ENCODE peak calls at places on chromosomes 4 and X, in eight cellular contexts. L is esophagus squamous epithelium, P is lower leg skin, E is tibial nerve, S is AG09309, K is fibroblast of lung, N is heart left ventricle, A is PC-3. V is an unnamed sample.

GRCh38 chr4:6179362-6179761 is 21.0 kb downstream of the JAKMIP1 start:
- DNase-seq in L (no peak), P (no peak), E (no peak), S (no peak), K (no peak), N (no peak), A (no peak), V (no peak)

GRCh38 chr4:189436207-189436606 is 504.5 kb upstream of the FRG1 start:
- DNase-seq in L (no peak), P (no peak), E (no peak), S (no peak), K (no peak), N (no peak), A (peak), V (peak)

GRCh38 chrX:31593353-31593752 is 521.5 kb upstream of the FTHL17 start:
- DNase-seq in L (no peak), P (no peak), E (no peak), S (no peak), K (no peak), N (no peak), A (no peak), V (no peak)

GRCh38 chr4:145842224-145842887 is 96.3 kb downstream of the ZNF827 start:
- DNase-seq in L (no peak), P (no peak), E (no peak), S (no peak), K (peak), N (no peak), A (no peak), V (peak)

GRCh38 chr4:6539009-6539764 is 35.8 kb upstream of the MAN2B2 start:
- DNase-seq in L (no peak), P (no peak), E (no peak), S (no peak), K (no peak), N (no peak), A (no peak), V (no peak)

GRCh38 chrX:101230636-101231035 is 11.1 kb downstream of the DRP2 start:
- DNase-seq in L (no peak), P (no peak), E (no peak), S (no peak), K (peak), N (no peak), A (peak), V (peak)

GRCh38 chr4:51942108-51942832 is 77.9 kb downstream of the LRRC66 start:
- DNase-seq in L (no peak), P (no peak), E (no peak), S (no peak), K (peak), N (no peak), A (peak), V (peak)

GRCh38 chr4:82517043-82517442 is 44.7 kb downstream of the TMEM150C start:
- DNase-seq in L (no peak), P (no peak), E (no peak), S (no peak), K (peak), N (no peak), A (peak), V (no peak)

GRCh38 chrX:150456466-150456865 is 93.3 kb downstream of the MAMLD1 start:
- DNase-seq in L (no peak), P (no peak), E (no peak), S (no peak), K (peak), N (no peak), A (peak), V (peak)

GRCh38 chr4:169999923-170000322 is 26.3 kb downstream of the MFAP3L start:
- DNase-seq in L (no peak), P (no peak), E (no peak), S (no peak), K (no peak), N (no peak), A (no peak), V (no peak)

GRCh38 chr4:3869661-3870566 is 103.7 kb downstream of the ADRA2C start:
- DNase-seq in L (no peak), P (no peak), E (peak), S (no peak), K (no peak), N (no peak), A (no peak), V (no peak)

GRCh38 chr4:142773505-142773904 is 72.6 kb downstream of the INPP4B start:
- DNase-seq in L (no peak), P (no peak), E (no peak), S (no peak), K (no peak), N (no peak), A (no peak), V (no peak)

DNA sequence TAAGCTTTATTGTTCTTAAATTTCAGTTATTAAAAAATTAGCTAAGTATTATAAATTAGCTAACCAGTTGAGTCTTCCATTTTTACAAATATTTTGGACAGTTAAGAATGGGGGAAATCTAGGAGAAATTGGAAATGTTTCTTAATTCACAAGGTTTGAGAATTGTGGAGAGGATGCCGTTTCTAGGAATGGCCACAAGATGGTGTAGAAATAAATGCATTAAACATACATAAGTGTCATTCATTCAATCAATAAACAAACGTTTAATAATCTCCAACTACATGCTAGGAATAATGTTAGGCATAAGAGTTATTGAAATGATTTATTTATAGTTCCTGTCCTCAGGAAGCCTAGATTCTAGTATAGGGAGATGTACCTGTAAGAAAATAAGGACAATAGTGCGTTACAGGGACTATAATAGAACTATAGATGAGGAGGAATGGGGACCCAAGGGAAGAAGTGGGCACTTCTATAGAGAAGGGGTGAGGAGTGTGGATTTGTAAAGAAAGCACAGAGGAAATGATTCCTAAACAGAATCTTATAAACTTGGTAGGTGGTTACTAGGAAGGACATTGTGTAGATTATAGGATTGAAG is 195.7 kb upstream of the ANK2 start:
- DNase-seq in L (no peak), P (no peak), E (no peak), S (no peak), K (no peak), N (no peak), A (peak), V (peak)
- TF ChIP-seq CTCF in L (peak), P (no peak), E (peak), S (peak), K (peak), N (peak), A (peak), V (peak)

DNA sequence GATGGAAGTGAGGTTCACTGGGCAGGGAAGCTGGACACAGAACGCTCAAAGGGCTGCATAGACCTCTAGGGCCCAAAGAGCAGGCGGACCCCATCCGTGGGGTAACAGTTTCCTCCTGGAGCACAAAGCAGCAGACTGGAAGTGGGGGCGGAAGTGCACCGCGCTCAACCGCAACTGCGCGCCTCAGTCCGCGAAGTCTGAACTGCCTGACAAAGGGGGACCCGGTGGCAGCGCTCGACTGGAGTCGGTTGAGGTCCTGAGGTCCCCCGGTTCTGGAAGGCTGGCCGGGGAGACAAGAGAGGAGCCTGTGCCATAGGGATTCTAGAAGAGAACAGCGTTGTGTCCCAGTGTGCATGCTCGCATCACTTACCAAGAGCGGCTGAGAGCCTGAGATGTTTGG is 58.5 kb downstream of the ALPK1 start:
- DNase-seq in L (no peak), P (no peak), E (no peak), S (no peak), K (no peak), N (no peak), A (no peak), V (no peak)
- TF ChIP-seq CTCF in L (no peak), P (no peak), E (no peak), S (no peak), K (no peak), N (no peak), A (no peak), V (no peak)

GRCh38 chr4:76426272-76426671 is 5.3 kb upstream of the CCDC158 start:
- DNase-seq in L (no peak), P (no peak), E (no peak), S (no peak), K (no peak), N (no peak), A (peak), V (peak)

GRCh38 chr4:76420311-76420710 is 630 bp downstream of the CCDC158 start:
- DNase-seq in L (no peak), P (no peak), E (no peak), S (no peak), K (no peak), N (no peak), A (no peak), V (no peak)

DNA sequence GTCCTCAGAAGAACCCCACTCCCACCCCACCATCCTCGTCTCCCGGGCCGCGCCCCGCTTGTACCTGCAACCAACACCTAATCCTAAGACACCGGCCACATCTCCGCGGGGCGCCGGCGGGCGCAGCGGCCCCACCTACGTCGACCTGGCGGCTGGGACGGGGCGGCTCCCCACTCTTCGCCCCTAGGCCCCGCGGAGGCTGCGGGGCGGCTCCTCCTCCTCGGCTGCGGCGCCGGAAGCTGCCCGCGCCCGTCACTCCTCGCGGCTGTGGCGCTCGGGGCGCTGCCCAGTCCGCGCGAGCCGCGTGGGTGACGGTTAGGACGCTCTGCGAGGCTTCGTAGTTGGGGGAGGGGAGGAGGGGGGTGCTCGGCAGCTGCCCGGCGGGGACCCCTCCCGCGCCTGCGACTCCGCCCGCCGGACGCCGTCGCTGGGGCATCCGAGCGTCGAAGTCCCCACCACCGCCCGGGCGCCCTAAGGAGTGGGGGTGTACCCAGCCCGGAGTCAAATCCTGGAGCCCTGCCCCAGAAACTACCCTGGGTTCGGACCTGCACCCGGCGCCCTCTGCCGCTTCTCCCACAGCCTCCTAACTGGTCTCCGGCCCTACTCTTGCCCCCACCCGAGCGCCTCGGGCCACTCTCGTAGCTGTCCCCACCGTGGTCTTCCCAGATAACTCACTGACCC is at the start of gene CCDC158:
- DNase-seq in L (no peak), P (no peak), E (no peak), S (no peak), K (peak), N (no peak), A (no peak), V (no peak)
- TF ChIP-seq CTCF in L (no peak), P (no peak), E (no peak), S (no peak), K (no peak), N (no peak), A (no peak), V (no peak)

GRCh38 chr4:34280131-34280530 is 1964.2 kb downstream of the ARAP2 start:
- DNase-seq in L (no peak), P (no peak), E (no peak), S (no peak), K (no peak), N (no peak), A (no peak), V (no peak)
- TF ChIP-seq CTCF in L (no peak), P (no peak), E (no peak), S (no peak), K (no peak), N (no peak), A (no peak), V (no peak)

V was measured in MCF 10A.